ENCODE peak calls at places on chromosomes 2 and 18, in ten cellular contexts. N, C, P, O, K, A, E, Z, T and H are unnamed samples.

GRCh38 chr2:143480586-143481230 is 351.5 kb downstream of the ARHGAP15 start:
- DNase-seq in N (no peak), C (no peak), P (no peak), O (no peak), K (no peak), A (no peak), E (no peak), Z (no peak), T (no peak), H (no peak)

GRCh38 chr2:24365051-24365450 is 4.7 kb upstream of the ITSN2 start:
- DNase-seq in N (no peak), C (peak; percentile 59), P (peak; percentile 90), O (peak; percentile 93), K (peak; percentile 55), A (no peak), E (peak; percentile 92), Z (no peak), T (peak; percentile 42), H (no peak)

GRCh38 chr2:84458436-84459027 is 548 bp downstream of the SUCLG1 start:
- DNase-seq in N (no peak), C (no peak), P (peak; percentile 51), O (no peak), K (peak; percentile 7), A (no peak), E (no peak), Z (peak; percentile 2), T (no peak), H (no peak)

GRCh38 chr18:10514621-10515020 is 11.2 kb upstream of the NAPG start:
- DNase-seq in N (no peak), C (no peak), P (no peak), O (no peak), K (no peak), A (no peak), E (no peak), Z (no peak), T (no peak), H (no peak)

GRCh38 chr2:167898297-167898696 is 349.1 kb downstream of the STK39 start:
- DNase-seq in N (no peak), C (no peak), P (no peak), O (no peak), K (no peak), A (no peak), E (no peak), Z (no peak), T (no peak), H (no peak)

GRCh38 chr2:213627054-213627710 is 342.9 kb downstream of the SPAG16 start:
- DNase-seq in N (peak; percentile 10), C (no peak), P (no peak), O (no peak), K (no peak), A (no peak), E (no peak), Z (no peak), T (no peak), H (no peak)

GRCh38 chr18:34875150-34875549 is 165.1 kb downstream of the DTNA start:
- DNase-seq in N (no peak), C (no peak), P (no peak), O (no peak), K (no peak), A (no peak), E (no peak), Z (no peak), T (no peak), H (no peak)

GRCh38 chr18:10571537-10571936 is 45.7 kb downstream of the NAPG start:
- DNase-seq in N (no peak), C (no peak), P (no peak), O (no peak), K (no peak), A (no peak), E (no peak), Z (no peak), T (no peak), H (no peak)

GRCh38 chr2:239362497-239362896 is 38.3 kb downstream of the HDAC4 start:
- DNase-seq in N (no peak), C (no peak), P (no peak), O (no peak), K (no peak), A (no peak), E (no peak), Z (no peak), T (no peak), H (no peak)

GRCh38 chr2:213316001-213316735 is 31.9 kb downstream of the SPAG16 start:
- DNase-seq in N (no peak), C (no peak), P (no peak), O (no peak), K (peak; percentile 58), A (no peak), E (no peak), Z (no peak), T (peak; percentile 78), H (no peak)

GRCh38 chr2:110993557-110994231 is 127.0 kb upstream of the BCL2L11 start:
- DNase-seq in N (no peak), C (no peak), P (no peak), O (no peak), K (no peak), A (no peak), E (peak; percentile 64), Z (no peak), T (peak; percentile 29), H (no peak)

GRCh38 chr2:120348134-120349103 is 2.5 kb downstream of the INHBB start:
- DNase-seq in N (peak; percentile 49), C (no peak), P (no peak), O (no peak), K (peak; percentile 74), A (no peak), E (no peak), Z (no peak), T (peak; percentile 85), H (no peak)

GRCh38 chr2:218879881-218880748 is 537 bp upstream of the WNT10A start:
- DNase-seq in N (peak; percentile 48), C (no peak), P (peak; percentile 46), O (no peak), K (no peak), A (no peak), E (peak; percentile 68), Z (peak; percentile 81), T (no peak), H (no peak)

GRCh38 chr2:139495851-139496250 is 715.7 kb upstream of the NXPH2 start:
- DNase-seq in N (peak; percentile 32), C (no peak), P (no peak), O (no peak), K (no peak), A (no peak), E (no peak), Z (no peak), T (no peak), H (no peak)

GRCh38 chr18:58221060-58221725 is 177.2 kb downstream of the NEDD4L start:
- DNase-seq in N (peak; percentile 72), C (no peak), P (peak; percentile 85), O (no peak), K (peak; percentile 86), A (no peak), E (peak; percentile 59), Z (no peak), T (peak; percentile 96), H (peak; percentile 70)

GRCh38 chr18:65436430-65436829 is 314.4 kb upstream of the CDH7 start:
- DNase-seq in N (peak; percentile 44), C (no peak), P (no peak), O (no peak), K (no peak), A (no peak), E (no peak), Z (no peak), T (no peak), H (no peak)
- TF ChIP-seq CTCF in N (peak; percentile 63), C (no peak), P (no peak), O (no peak), K (no peak), A (no peak), E (no peak), Z (no peak), T (peak; percentile 48), H (no peak)

GRCh38 chr2:100422320-100422719 is 4.9 kb upstream of the CHST10 start:
- DNase-seq in N (peak; percentile 78), C (no peak), P (no peak), O (no peak), K (peak; percentile 50), A (no peak), E (no peak), Z (no peak), T (peak; percentile 63), H (peak; percentile 39)
- TF ChIP-seq CTCF in N (peak; percentile 61), C (no peak), P (peak; percentile 18), O (peak; percentile 40), K (peak; percentile 20), A (peak; percentile 71), E (peak; percentile 55), Z (no peak), T (peak; percentile 67), H (peak; percentile 74)

DNA sequence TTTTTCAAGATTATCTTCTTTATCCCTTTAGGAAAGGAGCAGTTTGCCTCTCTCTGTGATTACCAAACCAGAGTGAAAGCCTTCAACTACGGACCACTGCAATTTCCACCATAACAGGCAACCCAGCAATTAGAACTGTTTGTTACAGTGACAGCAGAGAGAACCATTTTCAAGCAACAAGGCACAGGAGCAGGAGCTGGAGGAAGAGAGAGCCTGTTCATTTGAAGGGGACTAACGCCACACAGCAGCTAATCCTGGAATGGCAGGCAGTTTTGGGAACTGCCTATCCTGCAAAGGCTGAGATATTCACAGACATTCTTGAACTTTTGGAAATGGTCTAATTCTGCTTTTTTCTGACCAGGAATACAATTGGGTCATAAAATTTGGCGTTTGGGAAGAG is 1541.9 kb upstream of the PIK3C3 start:
- DNase-seq in N (peak; percentile 69), C (no peak), P (peak; percentile 24), O (no peak), K (peak; percentile 0), A (no peak), E (no peak), Z (no peak), T (peak; percentile 48), H (no peak)
- TF ChIP-seq CTCF in N (peak; percentile 94), C (no peak), P (peak; percentile 41), O (no peak), K (no peak), A (peak; percentile 62), E (no peak), Z (no peak), T (peak; percentile 50), H (no peak)

GRCh38 chr2:18118703-18119102 is 240.2 kb downstream of the KCNS3 start:
- DNase-seq in N (no peak), C (no peak), P (no peak), O (no peak), K (no peak), A (no peak), E (no peak), Z (no peak), T (peak; percentile 38), H (no peak)

GRCh38 chr2:18122544-18123210 is 244.2 kb downstream of the KCNS3 start:
- DNase-seq in N (no peak), C (no peak), P (no peak), O (no peak), K (no peak), A (no peak), E (no peak), Z (no peak), T (no peak), H (no peak)

GRCh38 chr2:18123211-18123570 is 244.7 kb downstream of the KCNS3 start:
- DNase-seq in N (no peak), C (no peak), P (no peak), O (no peak), K (no peak), A (no peak), E (no peak), Z (no peak), T (no peak), H (no peak)

GRCh38 chr2:18119883-18120282 is 241.4 kb downstream of the KCNS3 start:
- DNase-seq in N (no peak), C (no peak), P (no peak), O (no peak), K (no peak), A (peak; percentile 23), E (no peak), Z (no peak), T (no peak), H (peak; percentile 35)

GRCh38 chr2:18117592-18117991 is 239.1 kb downstream of the KCNS3 start:
- DNase-seq in N (peak; percentile 78), C (no peak), P (peak; percentile 38), O (no peak), K (peak; percentile 43), A (no peak), E (peak; percentile 46), Z (no peak), T (peak; percentile 56), H (peak; percentile 64)
- TF ChIP-seq CTCF in N (peak; percentile 95), C (no peak), P (peak; percentile 34), O (peak; percentile 34), K (peak; percentile 32), A (peak; percentile 59), E (peak; percentile 50), Z (no peak), T (peak; percentile 75), H (peak; percentile 90)